ENCODE peak calls at places on chromosomes 16 and 17, in four cellular contexts. A is GM12878, P is HepG2, O is GM12891. R is an unnamed sample.
A peak's percentile ranks its signal among the peaks of the same experiment; 100 is the strongest.

GRCh38 chr16:10827691-10828341 is 9.2 kb upstream of the TVP23A start:
- DNase-seq in P (no peak), O (no peak), A (no peak), R (no peak)

GRCh38 chr17:50218771-50219315 is 17.4 kb upstream of the COL1A1 start:
- DNase-seq in O (no peak), A (no peak), P (peak; percentile 87), R (no peak)

GRCh38 chr17:35934760-35935159 is 4.2 kb upstream of the RDM1 start:
- DNase-seq in A (no peak), O (no peak), P (no peak), R (no peak)

GRCh38 chr16:47504599-47504998 is 43.5 kb downstream of the PHKB start:
- DNase-seq in P (no peak), A (no peak), O (no peak), R (no peak)

GRCh38 chr16:11307639-11308492 is 26.7 kb upstream of the PRM1 start:
- DNase-seq in A (no peak), P (no peak), O (no peak), R (no peak)

GRCh38 chr16:73142069-73142880 is 94.3 kb upstream of the ZFHX3 start:
- DNase-seq in P (no peak), O (no peak), A (no peak), R (no peak)

GRCh38 chr16:72162105-72162680 is 9.8 kb downstream of the PMFBP1 start:
- DNase-seq in A (no peak), O (no peak), P (no peak), R (no peak)

GRCh38 chr16:11501583-11502138 is 85.1 kb downstream of the LITAF start:
- DNase-seq in P (no peak), O (no peak), A (no peak), R (no peak)

GRCh38 chr16:18932243-18932997 is 6.2 kb upstream of the SMG1 start:
- DNase-seq in A (no peak), O (no peak), P (peak; percentile 46), R (no peak)

GRCh38 chr17:57875109-57876022 is 25.5 kb upstream of the MRPS23 start:
- DNase-seq in P (peak; percentile 93), A (no peak), O (no peak), R (no peak)

GRCh38 chr16:15856901-15857778 is at the start of gene MYH11:
- DNase-seq in O (no peak), P (no peak), A (no peak), R (no peak)

GRCh38 chr17:8742828-8743227 is 1.8 kb downstream of the CCDC42 start:
- DNase-seq in A (no peak), O (no peak), P (no peak), R (no peak)

GRCh38 chr17:980406-981291 is 1.1 kb upstream of the NXN start:
- DNase-seq in A (peak; percentile 33), O (peak; percentile 60), P (peak; percentile 84), R (no peak)

GRCh38 chr16:19153876-19154275 is 14.2 kb upstream of the SYT17 start:
- DNase-seq in O (no peak), A (no peak), P (no peak), R (no peak)

GRCh38 chr17:7438050-7438614 is 1.2 kb upstream of the FGF11 start:
- DNase-seq in A (no peak), O (no peak), P (no peak), R (no peak)

GRCh38 chr17:58390884-58391283 is 26.4 kb downstream of the RNF43 start:
- DNase-seq in P (no peak), A (no peak), O (no peak), R (no peak)

GRCh38 chr17:1147664-1148063 is 32.1 kb downstream of the ABR start:
- DNase-seq in P (peak; percentile 63), A (no peak), O (no peak), R (no peak)

GRCh38 chr16:1907226-1907849 is 10.9 kb downstream of the HS3ST6 start:
- DNase-seq in A (no peak), O (no peak), P (no peak), R (no peak)

DNA sequence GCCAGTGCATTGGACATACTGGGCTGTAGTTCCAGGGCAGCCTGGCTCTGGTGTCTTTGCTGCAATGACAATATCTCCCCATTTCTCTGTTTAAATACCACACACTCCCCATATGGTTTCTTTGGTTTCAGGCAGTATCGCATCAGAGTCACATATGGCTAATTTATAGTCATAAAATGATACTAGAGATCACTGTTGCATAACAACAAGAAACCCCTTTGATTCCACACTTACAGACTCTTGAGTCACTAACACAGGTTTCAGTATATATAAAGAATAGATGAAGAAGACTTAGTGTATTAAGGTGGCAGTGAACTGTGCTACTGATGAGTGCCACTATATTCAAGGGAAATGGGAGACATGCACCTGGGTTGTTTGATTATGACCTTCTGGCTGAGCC is 281.6 kb downstream of the WWOX start:
- DNase-seq in O (no peak), P (no peak), A (no peak), R (no peak)
- TF ChIP-seq POLR2AphosphoS5 in O (no peak), P (no peak), A (no peak), R (no peak)

GRCh38 chr17:38540514-38540913 is 65.2 kb downstream of the SRCIN1 start:
- DNase-seq in O (no peak), P (no peak), A (no peak), R (no peak)

GRCh38 chr17:38536661-38537060 is 69.1 kb downstream of the SRCIN1 start:
- DNase-seq in A (no peak), P (no peak), O (no peak), R (no peak)

GRCh38 chr17:38541281-38541680 is 64.5 kb downstream of the SRCIN1 start:
- DNase-seq in A (no peak), O (no peak), P (no peak), R (no peak)

GRCh38 chr17:38539386-38539785 is 66.4 kb downstream of the SRCIN1 start:
- DNase-seq in O (no peak), P (no peak), A (no peak), R (no peak)

GRCh38 chr17:38538906-38539305 is 66.8 kb downstream of the SRCIN1 start:
- DNase-seq in P (no peak), O (no peak), A (no peak), R (no peak)
- TF ChIP-seq TAF1 in P (no peak), O (no peak), A (no peak), R (no peak)

DNA sequence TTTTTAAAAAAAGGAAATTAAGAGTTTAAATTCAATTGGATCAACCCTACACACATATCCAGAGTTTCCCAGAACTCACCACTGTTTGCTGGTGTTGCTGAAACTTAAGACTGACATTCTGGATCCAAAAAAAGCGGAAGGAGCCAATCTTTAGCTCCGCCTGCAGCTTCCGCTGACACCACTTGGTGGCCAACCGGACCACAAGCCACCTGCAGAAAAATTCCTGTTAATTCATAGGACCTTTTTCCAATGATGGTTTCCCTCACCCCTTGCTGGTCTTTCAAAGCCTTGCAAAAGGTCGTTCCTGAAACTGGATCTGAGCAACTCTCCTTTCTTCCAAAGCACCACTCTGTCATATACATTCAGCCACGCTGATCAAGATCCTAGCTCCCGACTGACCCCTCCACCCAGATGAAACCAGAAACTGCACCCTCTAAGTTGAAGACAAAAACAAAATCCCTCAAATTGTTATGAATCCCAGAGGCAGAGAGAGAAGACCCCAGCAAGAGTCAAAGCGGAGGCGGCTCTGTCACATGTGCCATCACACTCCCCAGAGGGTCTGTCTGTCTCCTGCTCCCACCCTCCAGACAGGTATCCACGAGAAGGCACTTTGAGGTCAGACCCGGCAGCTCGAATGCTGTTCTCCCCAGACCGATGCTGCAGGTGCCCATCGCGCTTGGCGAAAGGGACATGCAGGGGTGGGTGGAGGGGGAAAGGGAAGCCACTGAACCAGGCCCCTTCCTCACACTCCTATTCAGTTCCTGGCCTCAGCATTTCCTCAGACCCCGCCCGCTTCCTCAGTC is 778 bp downstream of the BLTP2 start:
- DNase-seq in O (peak; percentile 43), A (no peak), P (peak; percentile 51), R (peak; percentile 46)
- TF ChIP-seq POLR2A in O (no peak), A (no peak), P (no peak), R (no peak)

GRCh38 chr17:63446981-63447687 is 1.0 kb upstream of the CYB561 start:
- DNase-seq in A (no peak), P (no peak), O (peak; percentile 65), R (no peak)

GRCh38 chr17:63445571-63446217 is 412 bp downstream of the CYB561 start:
- DNase-seq in O (peak; percentile 88), A (no peak), P (no peak), R (peak; percentile 83)

GRCh38 chr17:63445065-63445464 is 1.0 kb downstream of the CYB561 start:
- DNase-seq in O (no peak), A (no peak), P (no peak), R (no peak)

GRCh38 chr17:63447688-63448005 is 1.5 kb upstream of the CYB561 start:
- DNase-seq in P (no peak), A (no peak), O (no peak), R (no peak)

GRCh38 chr17:63446218-63446980 is at the start of gene CYB561:
- DNase-seq in P (no peak), A (no peak), O (peak; percentile 93), R (peak; percentile 91)
- TF ChIP-seq POLR2AphosphoS5 in P (no peak), A (no peak), O (no peak), R (no peak)

GRCh38 chr17:29116652-29117439 is 63.4 kb downstream of the MYO18A start:
- DNase-seq in O (peak; percentile 77), P (peak; percentile 18), A (peak; percentile 5), R (peak; percentile 71)
- TF ChIP-seq TAF1 in O (no peak), P (no peak), A (no peak), R (no peak)

DNA sequence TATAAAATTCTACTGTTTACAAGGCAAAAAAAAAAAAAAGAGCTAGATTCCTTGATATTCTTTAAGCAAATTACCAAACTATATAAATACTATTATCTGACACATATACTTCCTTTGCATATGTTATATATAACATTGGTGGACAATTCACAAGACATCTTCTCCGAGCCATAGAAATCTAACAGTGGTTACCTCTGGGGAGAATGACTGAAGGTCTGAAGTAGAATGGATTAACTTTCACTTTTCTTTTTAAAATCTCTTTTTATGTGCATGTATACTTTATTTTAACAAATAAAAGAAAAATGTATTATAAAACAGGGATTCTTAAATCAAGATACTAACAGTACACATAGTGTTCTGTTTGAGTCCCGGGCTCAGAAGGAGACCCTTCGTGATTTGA is 131.0 kb downstream of the MRTFB start:
- DNase-seq in A (no peak), O (no peak), P (no peak), R (no peak)
- TF ChIP-seq POLR2A in A (no peak), O (no peak), P (no peak), R (no peak)

GRCh38 chr17:75908201-75908600 is 3.5 kb upstream of the MRPL38 start:
- DNase-seq in A (no peak), P (no peak), O (no peak), R (no peak)
- TF ChIP-seq POLR2AphosphoS5 in A (no peak), P (no peak), O (no peak), R (no peak)